ENCODE peak calls at places on chromosomes 1 and 21, in eight cellular contexts. H is tibial nerve, F is tibial artery, T is upper lobe of right lung, W is MM.1S, D is adrenal gland, E is transverse colon, Z is GM23338. Y is an unnamed sample.
A peak's percentile ranks its signal among the peaks of the same experiment; 100 is the strongest.

GRCh38 chr1:998905-999796 is 746 bp downstream of the HES4 start:
- DNase-seq in H (no peak), F (no peak), T (peak; percentile 71), W (no peak), D (peak; percentile 28), E (no peak), Z (peak; percentile 53), Y (peak; percentile 26)

GRCh38 chr1:31244326-31244725 is 4.6 kb upstream of the NKAIN1 start:
- DNase-seq in H (no peak), F (no peak), T (no peak), W (no peak), D (no peak), E (no peak), Z (no peak), Y (no peak)

GRCh38 chr1:236395780-236396664 is 1.9 kb downstream of the EDARADD start:
- DNase-seq in H (no peak), F (no peak), T (no peak), W (no peak), D (no peak), E (no peak), Z (peak; percentile 54), Y (no peak)

GRCh38 chr1:56063461-56063860 is 515.9 kb downstream of the PLPP3 start:
- DNase-seq in H (no peak), F (no peak), T (no peak), W (no peak), D (no peak), E (no peak), Z (no peak), Y (no peak)

GRCh38 chr1:44284184-44284583 is 70.9 kb downstream of the ERI3 start:
- DNase-seq in H (no peak), F (no peak), T (no peak), W (no peak), D (no peak), E (no peak), Z (no peak), Y (no peak)

GRCh38 chr1:156755527-156755950 is 4.1 kb upstream of the HDGF start:
- DNase-seq in H (no peak), F (no peak), T (no peak), W (no peak), D (no peak), E (no peak), Z (no peak), Y (no peak)

GRCh38 chr1:202254454-202255252 is 61.1 kb downstream of the LGR6 start:
- DNase-seq in H (no peak), F (peak; percentile 10), T (peak; percentile 17), W (no peak), D (no peak), E (no peak), Z (no peak), Y (no peak)

GRCh38 chr21:42654179-42654912 is 925 bp downstream of the PDE9A start:
- DNase-seq in H (no peak), F (no peak), T (peak; percentile 63), W (no peak), D (no peak), E (no peak), Z (peak; percentile 76), Y (no peak)

GRCh38 chr1:174135200-174135599 is 24.1 kb upstream of the RABGAP1L start:
- DNase-seq in H (no peak), F (no peak), T (no peak), W (no peak), D (no peak), E (no peak), Z (no peak), Y (no peak)

GRCh38 chr1:225685476-225686176 is 32.7 kb upstream of the ENAH start:
- DNase-seq in H (no peak), F (no peak), T (no peak), W (no peak), D (no peak), E (no peak), Z (no peak), Y (no peak)

GRCh38 chr1:56686171-56686570 is 41.1 kb downstream of the PRKAA2 start:
- DNase-seq in H (no peak), F (no peak), T (no peak), W (no peak), D (no peak), E (no peak), Z (no peak), Y (no peak)

GRCh38 chr1:235079443-235079967 is 49.1 kb downstream of the TOMM20 start:
- DNase-seq in H (no peak), F (no peak), T (peak; percentile 90), W (peak; percentile 99), D (no peak), E (peak; percentile 89), Z (no peak), Y (no peak)

GRCh38 chr1:36561365-36561731 is 78.6 kb upstream of the CSF3R start:
- DNase-seq in H (no peak), F (peak; percentile 1), T (peak; percentile 22), W (no peak), D (no peak), E (no peak), Z (no peak), Y (no peak)

GRCh38 chr21:39630827-39631226 is 18.1 kb downstream of the B3GALT5 start:
- DNase-seq in H (no peak), F (no peak), T (no peak), W (no peak), D (no peak), E (no peak), Z (no peak), Y (no peak)

GRCh38 chr21:21195417-21195816 is 197.2 kb downstream of the NCAM2 start:
- DNase-seq in H (no peak), F (no peak), T (no peak), W (no peak), D (no peak), E (no peak), Z (no peak), Y (no peak)
- H3K36me3 ChIP-seq in H (no peaks in the 10 kb centered on the region), F (no peaks in the 10 kb centered on the region), T (no peaks in the 10 kb centered on the region), W (no peaks in the 10 kb centered on the region), D (no peaks in the 10 kb centered on the region), E (no peaks in the 10 kb centered on the region), Z (no peaks in the 10 kb centered on the region), Y (no peaks in the 10 kb centered on the region)

GRCh38 chr1:247294282-247294681 is 37.4 kb downstream of the ZNF496 start:
- DNase-seq in H (no peak), F (no peak), T (peak; percentile 4), W (no peak), D (no peak), E (no peak), Z (no peak), Y (no peak)

GRCh38 chr1:247295746-247296145 is 35.9 kb downstream of the ZNF496 start:
- DNase-seq in H (no peak), F (no peak), T (peak; percentile 4), W (no peak), D (no peak), E (no peak), Z (no peak), Y (no peak)

GRCh38 chr1:247297263-247298123 is 34.2 kb downstream of the ZNF496 start:
- DNase-seq in H (no peak), F (no peak), T (peak; percentile 18), W (no peak), D (no peak), E (peak; percentile 18), Z (no peak), Y (no peak)

GRCh38 chr1:247296599-247297180 is 35.0 kb downstream of the ZNF496 start:
- DNase-seq in H (no peak), F (no peak), T (no peak), W (no peak), D (no peak), E (no peak), Z (no peak), Y (no peak)

GRCh38 chr1:247295274-247295684 is 36.4 kb downstream of the ZNF496 start:
- DNase-seq in H (no peak), F (no peak), T (peak; percentile 6), W (no peak), D (no peak), E (no peak), Z (peak; percentile 87), Y (no peak)
- H3K4me1 ChIP-seq in H (no peaks in the 10 kb centered on the region), F (no peaks in the 10 kb centered on the region), T (no peaks in the 10 kb centered on the region), W (no peaks in the 10 kb centered on the region), D (no peaks in the 10 kb centered on the region), E (peaks cover 9% of the 10 kb centered on the region), Z (peaks cover 74% of the 10 kb centered on the region), Y (no peaks in the 10 kb centered on the region)

DNA sequence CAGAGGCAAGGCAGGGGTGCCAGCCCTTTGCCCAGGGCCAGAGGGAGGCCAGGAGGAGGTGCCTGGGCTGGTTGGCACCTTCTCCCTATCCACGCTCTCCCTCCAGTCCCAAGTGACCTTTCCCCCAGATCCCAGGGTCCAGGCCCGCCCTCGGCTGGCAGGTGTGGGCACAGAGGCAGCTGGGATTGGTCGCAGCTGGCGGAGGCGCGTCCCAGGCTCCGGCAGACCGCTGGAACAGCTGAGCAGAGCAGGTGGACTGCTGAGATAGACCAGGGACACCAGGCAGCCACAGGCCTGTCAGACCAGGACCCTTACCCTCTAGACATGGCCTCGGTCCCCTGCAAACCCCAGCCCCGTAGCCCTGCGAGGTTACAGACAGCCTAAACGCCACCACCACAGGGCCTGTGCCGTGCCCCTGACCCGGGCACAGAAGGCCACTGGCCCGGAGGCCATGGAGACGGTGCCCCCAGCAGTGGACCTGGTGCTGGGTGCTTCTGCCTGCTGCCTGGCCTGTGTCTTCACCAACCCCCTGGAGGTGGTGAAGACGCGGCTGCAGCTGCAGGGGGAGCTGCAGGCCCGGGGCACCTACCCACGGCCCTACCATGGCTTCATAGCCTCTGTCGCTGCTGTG is at the start of gene SLC25A34:
- DNase-seq in H (no peak), F (no peak), T (peak; percentile 91), W (no peak), D (peak; percentile 77), E (peak; percentile 93), Z (peak; percentile 56), Y (no peak)
- TF ChIP-seq CTCF in H (no peak), F (peak; percentile 22), T (no peak), W (no peak), D (no peak), E (no peak), Z (no peak), Y (no peak)

GRCh38 chr1:241412646-241413045 is 55.6 kb upstream of the RGS7 start:
- DNase-seq in H (no peak), F (no peak), T (no peak), W (no peak), D (no peak), E (no peak), Z (no peak), Y (no peak)
- H3K36me3 ChIP-seq in H (no peaks in the 10 kb centered on the region), F (no peaks in the 10 kb centered on the region), T (no peaks in the 10 kb centered on the region), W (no peaks in the 10 kb centered on the region), D (no peaks in the 10 kb centered on the region), E (no peaks in the 10 kb centered on the region), Z (no peaks in the 10 kb centered on the region), Y (no peaks in the 10 kb centered on the region)

DNA sequence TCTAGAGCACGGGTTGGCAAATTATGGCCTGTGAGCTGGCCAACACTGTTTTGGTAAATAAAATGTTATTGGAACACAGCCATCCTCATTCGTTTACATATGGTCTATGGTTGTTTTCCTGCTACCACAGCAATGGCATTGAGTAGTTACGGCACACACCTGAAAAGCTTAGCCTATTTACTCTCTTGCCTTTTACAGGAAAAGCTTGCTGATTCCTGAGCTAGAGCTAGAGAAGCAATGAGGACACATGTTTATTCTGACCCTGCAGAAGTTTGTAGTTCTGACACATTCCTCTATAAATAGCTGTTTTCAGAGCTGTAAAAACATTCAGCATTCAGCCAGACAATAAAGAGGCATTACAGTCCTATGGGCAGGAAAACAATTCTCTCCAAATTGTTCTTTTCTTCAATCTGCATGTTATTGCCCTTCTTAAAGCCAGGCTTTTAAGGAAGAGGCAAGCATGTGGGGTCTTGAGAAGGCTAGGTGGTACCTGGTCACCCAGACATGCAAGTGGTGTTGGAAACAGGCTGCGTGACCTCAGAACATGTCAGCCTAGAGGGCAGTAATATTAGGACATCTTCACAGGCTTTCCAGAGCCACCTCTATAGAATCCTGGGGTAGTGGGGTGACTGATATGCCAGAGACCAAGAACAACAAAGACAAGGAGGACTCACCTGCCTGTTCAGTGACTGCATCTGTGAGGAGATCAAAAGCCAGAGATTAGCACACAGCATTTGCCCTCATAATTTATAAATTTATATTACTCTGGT is 1.6 kb downstream of the FCRL2 start:
- DNase-seq in H (no peak), F (no peak), T (no peak), W (no peak), D (no peak), E (no peak), Z (no peak), Y (no peak)
- H3K4me1 ChIP-seq in H (no peaks in the 10 kb centered on the region), F (no peaks in the 10 kb centered on the region), T (no peaks in the 10 kb centered on the region), W (peaks cover 39% of the 10 kb centered on the region), D (no peaks in the 10 kb centered on the region), E (peaks cover 11% of the 10 kb centered on the region), Z (no peaks in the 10 kb centered on the region), Y (no peaks in the 10 kb centered on the region)

Y was measured in uterus.